ENCODE peak calls at places on chromosomes 5 and 9, in seven cellular contexts. J is progenitor cell of endocrine pancreas, X is iPS-NIHi11, Z is fibroblast of the aortic adventitia, Q is fibroblast of the conjunctiva, S is NCI-H1092, U is esophagus squamous epithelium. O is an unnamed sample.

GRCh38 chr5:10352404-10353240 is 873 bp upstream of the MARCHF6 start:
- DNase-seq in J (no peak), X (peak; percentile 21), Z (peak; percentile 55), Q (no peak), S (peak; percentile 68), U (no peak), O (no peak)

GRCh38 chr9:134624119-134624826 is 17.3 kb upstream of the COL5A1 start:
- DNase-seq in J (no peak), X (no peak), Z (peak; percentile 25), Q (no peak), S (no peak), U (no peak), O (no peak)

GRCh38 chr9:121360975-121361374 is 9.1 kb downstream of the STOM start:
- DNase-seq in J (no peak), X (no peak), Z (peak; percentile 89), Q (peak; percentile 47), S (no peak), U (no peak), O (no peak)

GRCh38 chr9:126166866-126167265 is 159.8 kb upstream of the MVB12B start:
- DNase-seq in J (no peak), X (no peak), Z (no peak), Q (no peak), S (no peak), U (no peak), O (no peak)

GRCh38 chr5:151475378-151475777 is 28.0 kb downstream of the SLC36A1 start:
- DNase-seq in J (no peak), X (no peak), Z (no peak), Q (no peak), S (no peak), U (no peak), O (no peak)

GRCh38 chr9:123642291-123643278 is 286.6 kb downstream of the CRB2 start:
- DNase-seq in J (no peak), X (no peak), Z (peak; percentile 23), Q (peak; percentile 6), S (peak; percentile 95), U (no peak), O (peak; percentile 88)

GRCh38 chr5:157130933-157131332 is 11.7 kb downstream of the MED7 start:
- DNase-seq in J (no peak), X (no peak), Z (no peak), Q (no peak), S (no peak), U (no peak), O (no peak)

GRCh38 chr5:96259211-96259772 is 173.8 kb downstream of the PCSK1 start:
- DNase-seq in J (no peak), X (no peak), Z (peak; percentile 67), Q (peak; percentile 20), S (no peak), U (no peak), O (no peak)

GRCh38 chr5:76473676-76474075 is 70.6 kb downstream of the IQGAP2 start:
- DNase-seq in J (no peak), X (no peak), Z (no peak), Q (no peak), S (no peak), U (no peak), O (no peak)

GRCh38 chr9:87887151-87887505 is 4.5 kb downstream of the SPATA31E1 start:
- DNase-seq in J (no peak), X (no peak), Z (no peak), Q (no peak), S (no peak), U (no peak), O (no peak)

GRCh38 chr9:22990349-22990748 is 543.7 kb downstream of the DMRTA1 start:
- DNase-seq in J (no peak), X (no peak), Z (no peak), Q (no peak), S (no peak), U (no peak), O (no peak)

GRCh38 chr9:37602817-37603216 is 10.4 kb upstream of the TOMM5 start:
- DNase-seq in J (no peak), X (no peak), Z (no peak), Q (no peak), S (no peak), U (no peak), O (no peak)

GRCh38 chr5:147750065-147750464 is 32.5 kb downstream of the JAKMIP2 start:
- DNase-seq in J (no peak), X (peak; percentile 63), Z (no peak), Q (no peak), S (no peak), U (no peak), O (peak; percentile 8)

GRCh38 chr9:112921549-112921948 is 30.9 kb upstream of the SLC46A2 start:
- DNase-seq in J (no peak), X (peak; percentile 40), Z (peak; percentile 65), Q (peak; percentile 33), S (peak; percentile 30), U (no peak), O (peak; percentile 9)

GRCh38 chr5:79514391-79515105 is 614 bp upstream of the HOMER1 start:
- DNase-seq in J (peak; percentile 88), X (peak; percentile 92), Z (peak; percentile 93), Q (peak; percentile 82), S (peak; percentile 90), U (peak; percentile 68), O (peak; percentile 94)

GRCh38 chr5:65137631-65138030 is 344.1 kb downstream of the ADAMTS6 start:
- DNase-seq in J (no peak), X (no peak), Z (no peak), Q (no peak), S (no peak), U (no peak), O (no peak)

GRCh38 chr5:29005386-29005785 is 1967.0 kb upstream of the CDH9 start:
- DNase-seq in J (no peak), X (peak; percentile 17), Z (no peak), Q (no peak), S (no peak), U (no peak), O (peak; percentile 30)

GRCh38 chr5:21882363-21882762 is 970.8 kb downstream of the CDH12 start:
- DNase-seq in J (no peak), X (no peak), Z (no peak), Q (no peak), S (no peak), U (no peak), O (no peak)